ENCODE peak calls at places on chromosomes 3 and 15, in four cellular contexts. One of them, this sample, is unnamed.

GRCh38 chr15:36275656-36276055 is 303.8 kb upstream of the CDIN1 start:
- DNase-seq in uterus: no peak
- DNase-seq in transverse colon: no peak
- DNase-seq in prostate gland: no peak
- DNase-seq in this sample: no peak

GRCh38 chr15:36814085-36814484 is 234.7 kb downstream of the CDIN1 start:
- DNase-seq in uterus: no peak
- DNase-seq in transverse colon: no peak
- DNase-seq in prostate gland: no peak
- DNase-seq in this sample: no peak

GRCh38 chr15:45251888-45252287 is at the start of gene SLC28A2:
- DNase-seq in uterus: no peak
- DNase-seq in transverse colon: peak
- DNase-seq in prostate gland: no peak
- DNase-seq in this sample: no peak

GRCh38 chr15:88331291-88331690 is 74.8 kb upstream of the NTRK3 start:
- DNase-seq in uterus: no peak
- DNase-seq in transverse colon: peak
- DNase-seq in prostate gland: no peak
- DNase-seq in this sample: no peak

GRCh38 chr3:70358978-70359580 is 46.6 kb upstream of the MDFIC2 start:
- DNase-seq in uterus: no peak
- DNase-seq in transverse colon: no peak
- DNase-seq in prostate gland: no peak
- DNase-seq in this sample: no peak

GRCh38 chr3:108159128-108159527 is 63.1 kb downstream of the IFT57 start:
- DNase-seq in uterus: no peak
- DNase-seq in transverse colon: no peak
- DNase-seq in prostate gland: no peak
- DNase-seq in this sample: no peak

GRCh38 chr3:134148534-134148933 is 102.1 kb downstream of the RYK start:
- DNase-seq in uterus: no peak
- DNase-seq in transverse colon: no peak
- DNase-seq in prostate gland: no peak
- DNase-seq in this sample: no peak

GRCh38 chr15:23690450-23690852 is 3.3 kb upstream of the NDN start:
- DNase-seq in uterus: peak
- DNase-seq in transverse colon: peak
- DNase-seq in prostate gland: peak
- DNase-seq in this sample: no peak

GRCh38 chr15:87354661-87355410 is 901.7 kb downstream of the NTRK3 start:
- DNase-seq in uterus: no peak
- DNase-seq in transverse colon: no peak
- DNase-seq in prostate gland: no peak
- DNase-seq in this sample: no peak

GRCh38 chr15:67803299-67803698 is 22.0 kb upstream of the SKOR1 start:
- DNase-seq in uterus: no peak
- DNase-seq in transverse colon: no peak
- DNase-seq in prostate gland: no peak
- DNase-seq in this sample: no peak

GRCh38 chr3:66239513-66240135 is 18.8 kb downstream of the SLC25A26 start:
- DNase-seq in uterus: no peak
- DNase-seq in transverse colon: no peak
- DNase-seq in prostate gland: no peak
- DNase-seq in this sample: no peak

GRCh38 chr3:128195369-128195768 is 42.1 kb downstream of the EEFSEC start:
- DNase-seq in uterus: no peak
- DNase-seq in transverse colon: no peak
- DNase-seq in prostate gland: no peak
- DNase-seq in this sample: no peak

GRCh38 chr3:128584412-128585020 is 66.1 kb downstream of the RPN1 start:
- DNase-seq in uterus: peak
- DNase-seq in transverse colon: peak
- DNase-seq in prostate gland: peak
- DNase-seq in this sample: peak

GRCh38 chr15:66703540-66703941 is 1.5 kb downstream of the SMAD6 start:
- DNase-seq in uterus: peak
- DNase-seq in transverse colon: peak
- DNase-seq in prostate gland: peak
- DNase-seq in this sample: no peak

GRCh38 chr3:87696276-87697013 is 362.4 kb downstream of the CGGBP1 start:
- DNase-seq in uterus: no peak
- DNase-seq in transverse colon: no peak
- DNase-seq in prostate gland: no peak
- DNase-seq in this sample: no peak

GRCh38 chr15:62186578-62186977 is 21.5 kb upstream of the C2CD4B start:
- DNase-seq in uterus: no peak
- DNase-seq in transverse colon: no peak
- DNase-seq in prostate gland: no peak
- DNase-seq in this sample: no peak

GRCh38 chr15:66389098-66389858 is 2.6 kb downstream of the MAP2K1 start:
- DNase-seq in uterus: no peak
- DNase-seq in transverse colon: no peak
- DNase-seq in prostate gland: peak
- DNase-seq in this sample: no peak

GRCh38 chr3:100075731-100076543 is 38.4 kb downstream of the FILIP1L start:
- DNase-seq in uterus: no peak
- DNase-seq in transverse colon: no peak
- DNase-seq in prostate gland: no peak
- DNase-seq in this sample: no peak

GRCh38 chr3:45773044-45773443 is 23.3 kb downstream of the SLC6A20 start:
- DNase-seq in uterus: no peak
- DNase-seq in transverse colon: no peak
- DNase-seq in prostate gland: no peak
- DNase-seq in this sample: no peak

GRCh38 chr3:179063945-179064560 is 7.6 kb downstream of the ZMAT3 start:
- DNase-seq in uterus: no peak
- DNase-seq in transverse colon: no peak
- DNase-seq in prostate gland: no peak
- DNase-seq in this sample: no peak

GRCh38 chr3:29072626-29073025 is 208.2 kb upstream of the RBMS3 start:
- DNase-seq in uterus: no peak
- DNase-seq in transverse colon: no peak
- DNase-seq in prostate gland: no peak
- DNase-seq in this sample: no peak

GRCh38 chr15:72117448-72117697 is 577 bp downstream of the MYO9A start:
- DNase-seq in uterus: peak
- DNase-seq in transverse colon: peak
- DNase-seq in prostate gland: peak
- DNase-seq in this sample: peak

GRCh38 chr15:71650603-71651002 is 159.8 kb upstream of the NR2E3 start:
- DNase-seq in uterus: no peak
- DNase-seq in transverse colon: no peak
- DNase-seq in prostate gland: no peak
- DNase-seq in this sample: no peak

GRCh38 chr15:59410448-59410896 is 27.5 kb upstream of the FAM81A start:
- DNase-seq in uterus: no peak
- DNase-seq in transverse colon: peak
- DNase-seq in prostate gland: no peak
- DNase-seq in this sample: no peak

GRCh38 chr3:57557088-57557537 is 1.0 kb downstream of the PDE12 start:
- DNase-seq in uterus: no peak
- DNase-seq in transverse colon: peak
- DNase-seq in prostate gland: no peak
- DNase-seq in this sample: no peak

GRCh38 chr3:129439381-129439816 is 349 bp downstream of the MBD4 start:
- DNase-seq in uterus: no peak
- DNase-seq in transverse colon: peak
- DNase-seq in prostate gland: peak
- DNase-seq in this sample: no peak

GRCh38 chr3:44476963-44477311 is 533 bp downstream of the ZNF445 start:
- DNase-seq in uterus: no peak
- DNase-seq in transverse colon: no peak
- DNase-seq in prostate gland: no peak
- DNase-seq in this sample: no peak

DNA sequence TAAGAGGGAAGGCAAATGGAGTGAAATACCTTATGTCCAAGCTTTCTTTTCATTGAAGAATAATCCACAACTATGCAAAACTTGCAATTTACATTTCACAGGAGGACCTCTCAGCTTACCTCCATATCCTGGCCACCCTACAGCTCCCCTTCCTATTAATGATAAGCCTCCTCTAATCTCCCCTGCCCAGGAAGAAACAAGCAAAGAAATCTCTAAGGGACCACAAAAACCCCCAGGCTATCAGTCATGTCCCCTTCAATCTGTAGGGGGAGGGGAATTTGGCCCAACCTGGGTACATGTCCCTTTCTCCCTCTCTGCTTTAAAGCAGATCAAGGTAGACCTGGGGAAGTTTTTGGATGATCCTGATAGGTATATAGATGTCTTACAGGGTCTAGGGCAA is 11.0 kb upstream of the OSBPL11 start:
- DNase-seq in uterus: no peak
- DNase-seq in transverse colon: no peak
- DNase-seq in prostate gland: no peak
- DNase-seq in this sample: no peak
- H3K4me3 ChIP-seq in uterus: no peak
- H3K4me3 ChIP-seq in transverse colon: no peak
- H3K4me3 ChIP-seq in prostate gland: no peak
- H3K4me3 ChIP-seq in this sample: no peak

GRCh38 chr3:155805204-155805801 is 775 bp downstream of the C3orf33 start:
- DNase-seq in uterus: peak
- DNase-seq in transverse colon: peak
- DNase-seq in prostate gland: no peak
- DNase-seq in this sample: no peak
- H3K27ac ChIP-seq in uterus: peak
- H3K27ac ChIP-seq in transverse colon: peak
- H3K27ac ChIP-seq in prostate gland: peak
- H3K27ac ChIP-seq in this sample: peak

DNA sequence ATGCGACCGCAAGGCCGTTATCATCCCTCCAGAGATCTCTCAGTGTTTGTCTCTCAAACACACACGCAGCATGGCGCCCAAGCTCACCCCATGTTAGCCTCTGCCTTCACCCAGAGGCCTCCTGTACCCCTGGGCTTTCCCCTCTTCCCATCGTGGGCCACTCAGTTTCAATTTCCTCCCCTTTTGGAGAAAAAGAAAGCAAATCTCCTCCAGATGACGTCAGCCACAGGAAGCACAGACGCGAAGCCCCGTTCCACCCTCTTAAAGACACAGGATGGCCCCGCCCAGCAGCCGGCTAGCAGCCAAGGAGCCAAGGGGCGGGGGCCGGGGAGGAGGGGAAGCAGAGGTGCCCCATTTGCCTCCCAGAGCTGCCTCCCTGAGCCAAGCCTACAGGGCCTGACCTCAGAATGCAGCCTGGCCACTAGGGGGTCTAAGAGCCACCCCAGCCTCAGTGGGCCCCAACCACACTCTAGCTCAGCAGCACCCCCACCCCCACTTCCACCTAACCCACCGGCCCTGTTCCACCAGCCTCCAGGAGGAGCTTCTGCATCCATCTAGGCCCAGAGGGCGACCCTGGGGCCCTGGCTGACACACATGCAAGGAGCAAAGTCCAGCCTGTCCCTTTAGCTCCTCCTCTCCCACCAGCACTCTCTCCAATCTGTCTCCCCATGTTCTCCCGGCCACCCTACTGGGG is 26.5 kb downstream of the ATRIP start:
- DNase-seq in uterus: peak
- DNase-seq in transverse colon: peak
- DNase-seq in prostate gland: peak
- DNase-seq in this sample: peak
- TF ChIP-seq POLR2A in uterus: peak
- TF ChIP-seq POLR2A in transverse colon: peak
- TF ChIP-seq POLR2A in prostate gland: peak
- TF ChIP-seq POLR2A in this sample: peak

GRCh38 chr3:53073553-53074365 is 27.9 kb upstream of the SFMBT1 start:
- DNase-seq in uterus: no peak
- DNase-seq in transverse colon: no peak
- DNase-seq in prostate gland: no peak
- DNase-seq in this sample: no peak
- H3K4me3 ChIP-seq in uterus: peak
- H3K4me3 ChIP-seq in transverse colon: no peak
- H3K4me3 ChIP-seq in prostate gland: peak
- H3K4me3 ChIP-seq in this sample: peak

DNA sequence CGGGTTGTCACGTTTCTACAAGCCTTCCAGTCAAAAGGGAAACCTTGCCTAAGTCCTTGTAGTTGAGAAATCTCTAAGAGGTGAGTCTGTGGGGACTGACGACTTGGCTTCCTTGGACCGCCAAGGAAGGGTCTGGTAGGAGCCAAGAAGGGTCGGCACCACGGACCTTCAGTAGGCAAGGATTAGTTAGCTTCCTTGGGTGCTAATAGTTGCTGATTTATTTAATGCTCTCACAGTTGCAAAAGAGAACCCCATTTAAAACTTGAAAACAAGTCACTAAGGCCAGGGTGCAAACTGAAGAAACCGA is 360 bp upstream of the LCMT2 start:
- DNase-seq in uterus: no peak
- DNase-seq in transverse colon: no peak
- DNase-seq in prostate gland: no peak
- DNase-seq in this sample: no peak
- H3K27ac ChIP-seq in uterus: peak
- H3K27ac ChIP-seq in transverse colon: peak
- H3K27ac ChIP-seq in prostate gland: peak
- H3K27ac ChIP-seq in this sample: peak

DNA sequence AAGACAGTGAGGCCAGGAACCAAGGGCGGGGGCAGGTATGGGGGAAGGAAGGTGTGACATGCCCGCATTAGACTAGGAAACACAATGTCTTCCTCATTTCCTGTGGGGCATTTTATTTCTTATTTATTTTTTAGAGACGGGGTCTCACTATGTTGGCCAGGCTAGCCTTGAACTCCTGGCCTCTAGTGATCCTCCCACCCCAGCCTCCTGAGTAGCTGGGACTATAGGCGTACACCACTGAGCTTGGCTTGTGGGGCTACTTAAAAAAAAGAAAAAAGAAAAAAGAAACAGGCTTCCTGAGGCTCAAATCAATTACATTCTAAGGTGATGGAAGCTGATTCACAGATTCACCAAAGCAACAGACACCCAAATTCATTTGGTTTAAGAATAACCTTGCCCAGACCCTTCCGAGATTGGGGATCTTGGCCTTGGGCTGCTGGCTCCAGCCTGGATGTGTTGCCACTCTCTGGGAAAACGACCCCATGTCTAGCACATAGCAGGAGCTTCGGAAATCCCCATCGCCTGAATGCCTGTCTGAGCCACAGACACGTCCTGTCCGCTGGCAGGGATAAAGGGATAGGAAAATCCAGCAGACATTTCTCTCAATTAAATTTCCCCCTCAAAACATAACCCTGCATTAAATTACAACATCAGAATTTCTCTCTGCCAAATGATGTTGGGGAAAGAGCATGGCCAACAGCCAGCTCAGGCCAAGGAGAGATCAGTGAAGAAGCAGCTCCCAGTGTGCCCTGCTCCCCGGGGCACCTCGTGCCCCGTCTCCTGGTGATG is 13.0 kb downstream of the CPN2 start:
- DNase-seq in uterus: no peak
- DNase-seq in transverse colon: no peak
- DNase-seq in prostate gland: no peak
- DNase-seq in this sample: no peak
- TF ChIP-seq POLR2A in uterus: no peak
- TF ChIP-seq POLR2A in transverse colon: no peak
- TF ChIP-seq POLR2A in prostate gland: no peak
- TF ChIP-seq POLR2A in this sample: no peak

GRCh38 chr3:24258727-24259600 is 235.7 kb downstream of the THRB start:
- DNase-seq in uterus: no peak
- DNase-seq in transverse colon: no peak
- DNase-seq in prostate gland: no peak
- DNase-seq in this sample: no peak
- H3K4me3 ChIP-seq in uterus: no peak
- H3K4me3 ChIP-seq in transverse colon: no peak
- H3K4me3 ChIP-seq in prostate gland: no peak
- H3K4me3 ChIP-seq in this sample: no peak

This sample was measured in breast epithelium.